ENCODE peak calls at places on chromosomes 1 and 21, in seven cellular contexts. B, S, O, D, K, P and I are unnamed samples.

GRCh38 chr21:29184047-29184446 is 53.6 kb downstream of the MAP3K7CL start:
- DNase-seq in K (no peak), O (no peak), P (no peak), D (no peak), S (no peak), B (no peak), I (no peak)

GRCh38 chr1:156090138-156090821 is 8.0 kb upstream of the MEX3A start:
- DNase-seq in P (no peak), B (no peak), O (no peak), S (no peak), K (no peak), D (no peak), I (no peak)

GRCh38 chr1:38336308-38336707 is 289.7 kb upstream of the POU3F1 start:
- DNase-seq in D (no peak), B (no peak), O (no peak), S (no peak), K (no peak), P (no peak), I (no peak)

GRCh38 chr1:117842408-117843170 is 86.8 kb downstream of the GDAP2 start:
- DNase-seq in P (no peak), D (no peak), B (peak), O (peak), S (no peak), K (no peak), I (no peak)

GRCh38 chr1:66244429-66244828 is 289.5 kb upstream of the SGIP1 start:
- DNase-seq in D (no peak), P (no peak), K (no peak), B (peak), O (no peak), S (peak), I (no peak)

GRCh38 chr1:232529747-232530146 is 100.2 kb downstream of the SIPA1L2 start:
- DNase-seq in O (no peak), S (peak), K (no peak), B (peak), D (peak), P (no peak), I (no peak)

GRCh38 chr1:88799433-88799832 is 91.9 kb downstream of the GTF2B start:
- DNase-seq in P (no peak), S (no peak), K (no peak), B (no peak), O (no peak), D (no peak), I (no peak)

GRCh38 chr21:45548711-45549491 is 6.7 kb upstream of the SLC19A1 start:
- DNase-seq in K (no peak), D (no peak), P (no peak), O (no peak), B (no peak), S (no peak), I (no peak)

GRCh38 chr1:115251856-115252255 is 86.2 kb downstream of the NGF start:
- DNase-seq in O (no peak), K (no peak), D (peak), S (peak), P (no peak), B (peak), I (no peak)

GRCh38 chr21:37082856-37083611 is 10.0 kb downstream of the TTC3 start:
- DNase-seq in K (no peak), S (no peak), B (no peak), P (no peak), O (no peak), D (no peak), I (no peak)

GRCh38 chr1:119773711-119774241 is 5.1 kb upstream of the HMGCS2 start:
- DNase-seq in D (no peak), K (no peak), P (no peak), O (no peak), S (peak), B (peak), I (no peak)

GRCh38 chr1:25647863-25648262 is 31.3 kb downstream of the MAN1C1 start:
- DNase-seq in B (no peak), O (no peak), D (no peak), K (no peak), S (no peak), P (no peak), I (no peak)

GRCh38 chr1:94408104-94408503 is 10.1 kb upstream of the ABCD3 start:
- DNase-seq in O (no peak), B (no peak), D (no peak), S (no peak), K (no peak), P (no peak), I (no peak)

GRCh38 chr1:1947493-1947892 is 28.4 kb upstream of the TMEM52 start:
- DNase-seq in S (no peak), D (no peak), P (no peak), K (peak), O (no peak), B (no peak), I (no peak)

GRCh38 chr1:224644553-224645154 is 28.5 kb downstream of the CNIH3 start:
- DNase-seq in D (peak), P (peak), O (peak), K (peak), S (peak), B (peak), I (no peak)

GRCh38 chr1:53075761-53076163 is 13.7 kb downstream of the PODN start:
- DNase-seq in K (no peak), O (no peak), P (no peak), S (no peak), B (no peak), D (no peak), I (no peak)

DNA sequence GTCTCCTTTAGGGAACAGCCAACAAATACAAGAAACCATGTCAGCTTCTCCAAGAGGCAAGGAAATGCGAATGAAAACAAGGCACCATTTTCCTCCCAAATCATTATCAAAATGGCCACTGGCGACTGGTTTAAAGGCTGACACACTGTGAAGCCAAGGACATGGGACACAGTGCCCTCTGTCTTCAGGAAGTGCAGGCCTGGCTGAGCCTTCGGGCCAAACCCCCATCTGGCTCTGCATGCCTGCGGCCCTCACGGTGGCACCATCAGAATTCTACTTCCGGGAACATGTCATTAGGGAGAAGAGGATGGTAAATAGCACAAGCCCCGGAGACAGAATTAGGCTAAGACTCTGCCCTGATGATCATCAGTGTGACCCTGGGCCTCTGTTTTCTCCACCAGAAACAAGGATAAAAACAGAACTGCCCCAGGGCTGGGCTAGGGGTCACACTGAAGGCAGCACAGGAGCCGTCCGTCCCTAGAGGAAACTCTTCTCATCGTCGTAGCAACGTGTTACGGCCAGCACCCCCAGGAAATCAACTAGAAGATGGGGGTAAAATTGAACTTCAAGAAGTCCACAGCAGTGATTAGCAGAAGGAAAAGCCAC is 103.5 kb downstream of the NPHP4 start:
- DNase-seq in O (no peak), D (no peak), S (no peak), P (no peak), B (no peak), K (no peak), I (no peak)
- TF ChIP-seq CTCF in O (no peak), D (no peak), S (no peak), P (no peak), B (no peak), K (no peak), I (no peak)

GRCh38 chr1:234839663-234840062 is 229.7 kb upstream of the IRF2BP2 start:
- DNase-seq in B (no peak), O (no peak), K (no peak), P (no peak), D (no peak), S (peak), I (no peak)
- TF ChIP-seq CTCF in B (no peak), O (no peak), K (no peak), P (no peak), D (no peak), S (no peak), I (no peak)

GRCh38 chr1:110645962-110646735 is 28.6 kb downstream of the KCNA3 start:
- DNase-seq in P (no peak), K (no peak), B (peak), O (no peak), S (peak), D (peak), I (no peak)

GRCh38 chr1:110647254-110647891 is 27.4 kb downstream of the KCNA3 start:
- DNase-seq in B (peak), P (no peak), K (no peak), S (no peak), O (no peak), D (no peak), I (no peak)

GRCh38 chr1:110648405-110648804 is 26.3 kb downstream of the KCNA3 start:
- DNase-seq in P (no peak), B (no peak), K (no peak), D (no peak), O (no peak), S (no peak), I (no peak)

GRCh38 chr1:110645172-110645571 is 29.6 kb downstream of the KCNA3 start:
- DNase-seq in K (no peak), O (no peak), P (no peak), B (no peak), S (no peak), D (no peak), I (no peak)

DNA sequence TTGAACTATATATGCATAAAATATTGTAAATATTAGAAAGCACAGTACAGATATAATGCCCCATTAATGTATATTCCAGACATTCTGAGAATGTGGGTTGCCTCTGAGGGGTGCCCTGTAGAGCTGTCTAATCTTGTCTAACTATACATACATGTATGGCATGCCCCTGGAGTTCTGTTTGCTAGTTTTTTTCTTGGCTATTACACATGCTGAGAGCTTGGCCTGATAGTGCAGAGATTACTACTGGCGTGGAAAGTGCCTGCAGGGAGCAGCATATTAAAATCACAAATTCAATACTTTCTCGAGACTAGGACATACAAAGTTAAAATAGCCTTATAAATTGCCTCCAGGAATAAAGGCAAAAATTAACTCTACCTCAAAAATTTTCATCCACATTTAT is 24.1 kb downstream of the KCNA3 start:
- DNase-seq in D (no peak), P (no peak), B (no peak), S (no peak), O (no peak), K (no peak), I (no peak)
- TF ChIP-seq CTCF in D (no peak), P (no peak), B (no peak), S (no peak), O (no peak), K (no peak), I (no peak)

DNA sequence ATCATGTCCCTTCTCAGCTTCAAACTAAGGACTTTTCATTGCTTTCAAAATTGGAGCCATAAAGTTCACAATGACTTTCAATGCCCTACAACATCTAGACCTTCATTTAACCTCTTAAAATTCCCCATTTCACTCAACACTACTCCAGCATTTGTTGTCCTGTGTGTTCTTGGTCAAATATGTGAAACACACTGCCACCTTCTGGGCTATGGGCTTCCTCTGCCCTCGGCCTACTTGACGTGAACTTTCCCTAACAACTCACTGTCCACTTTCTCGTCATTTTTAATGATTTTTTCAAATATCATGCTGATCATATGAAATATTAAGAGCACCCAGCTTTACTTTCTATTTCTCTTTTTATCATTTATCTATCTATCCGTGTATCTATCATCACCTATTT is 2018.4 kb downstream of the NCAM2 start:
- DNase-seq in S (no peak), K (no peak), O (peak), D (no peak), P (no peak), B (no peak), I (no peak)
- TF ChIP-seq CTCF in S (no peak), K (no peak), O (peak), D (no peak), P (no peak), B (no peak), I (no peak)

GRCh38 chr1:154347961-154348360 is 22.6 kb downstream of the ATP8B2 start:
- DNase-seq in K (no peak), B (no peak), P (no peak), S (no peak), D (no peak), O (no peak), I (no peak)

GRCh38 chr1:154350383-154350782 is 25.1 kb downstream of the ATP8B2 start:
- DNase-seq in S (no peak), O (no peak), P (no peak), K (peak), D (no peak), B (no peak), I (no peak)

GRCh38 chr1:154349121-154349520 is 23.8 kb downstream of the ATP8B2 start:
- DNase-seq in S (no peak), B (no peak), K (no peak), O (no peak), P (no peak), D (no peak), I (no peak)

GRCh38 chr1:154346276-154346914 is 21.1 kb downstream of the ATP8B2 start:
- DNase-seq in S (no peak), P (no peak), B (no peak), O (no peak), D (no peak), K (no peak), I (no peak)

GRCh38 chr1:154348429-154349076 is 23.2 kb downstream of the ATP8B2 start:
- DNase-seq in K (no peak), B (no peak), S (no peak), D (no peak), P (no peak), O (no peak), I (no peak)
- TF ChIP-seq CTCF in K (no peak), B (no peak), S (peak), D (no peak), P (no peak), O (no peak), I (no peak)

DNA sequence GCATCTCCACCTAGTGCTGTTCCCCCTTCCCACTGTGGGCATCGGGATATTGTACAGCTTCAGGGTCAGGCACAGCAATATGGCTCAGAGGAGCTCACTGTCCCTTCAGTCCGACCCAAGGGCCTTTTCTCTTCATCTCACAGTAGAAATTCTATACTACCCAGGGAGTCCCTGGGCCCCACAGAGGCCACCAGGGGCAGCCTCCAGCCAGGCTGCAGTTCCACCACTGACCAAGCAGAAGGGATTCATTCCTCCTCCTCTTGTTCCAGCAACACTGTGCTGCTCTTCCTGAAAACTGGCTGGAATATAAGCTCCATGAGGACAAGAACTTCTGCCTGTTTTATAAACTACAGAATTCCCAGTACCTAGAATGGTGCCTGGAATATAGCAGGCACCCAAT is 70.5 kb downstream of the CD34 start:
- DNase-seq in D (no peak), P (no peak), B (no peak), S (no peak), K (no peak), O (no peak), I (no peak)
- TF ChIP-seq CTCF in D (no peak), P (no peak), B (no peak), S (no peak), K (no peak), O (no peak), I (no peak)

GRCh38 chr1:81805537-81806431 is 5.0 kb downstream of the ADGRL2 start:
- DNase-seq in S (no peak), P (no peak), O (no peak), K (no peak), D (no peak), B (no peak), I (no peak)

GRCh38 chr1:81809808-81810207 is 9.1 kb downstream of the ADGRL2 start:
- DNase-seq in S (no peak), D (no peak), P (no peak), O (no peak), B (no peak), K (no peak), I (no peak)

GRCh38 chr1:81806432-81806770 is 5.7 kb downstream of the ADGRL2 start:
- DNase-seq in K (no peak), S (no peak), P (no peak), B (no peak), D (no peak), O (no peak), I (no peak)

GRCh38 chr1:81811757-81812371 is 11.1 kb downstream of the ADGRL2 start:
- DNase-seq in S (peak), O (no peak), B (no peak), D (no peak), P (no peak), K (no peak), I (no peak)

GRCh38 chr1:81808760-81809159 is 8.0 kb downstream of the ADGRL2 start:
- DNase-seq in P (no peak), D (no peak), K (no peak), B (no peak), O (no peak), S (no peak), I (no peak)
- TF ChIP-seq CTCF in P (no peak), D (no peak), K (no peak), B (no peak), O (no peak), S (peak), I (no peak)

GRCh38 chr1:201916649-201917249 is 28.1 kb downstream of the SHISA4 start:
- DNase-seq in P (no peak), O (no peak), B (peak), S (peak), D (peak), K (peak), I (peak)

GRCh38 chr1:201918343-201918742 is 28.0 kb downstream of the LMOD1 start:
- DNase-seq in B (no peak), S (no peak), O (no peak), D (no peak), K (no peak), P (no peak), I (no peak)

GRCh38 chr1:201914456-201915235 is 25.9 kb downstream of the SHISA4 start:
- DNase-seq in K (no peak), B (peak), O (no peak), P (no peak), D (no peak), S (no peak), I (no peak)

GRCh38 chr1:201921952-201922558 is 24.3 kb downstream of the LMOD1 start:
- DNase-seq in K (no peak), D (no peak), O (no peak), S (no peak), P (no peak), B (no peak), I (no peak)

DNA sequence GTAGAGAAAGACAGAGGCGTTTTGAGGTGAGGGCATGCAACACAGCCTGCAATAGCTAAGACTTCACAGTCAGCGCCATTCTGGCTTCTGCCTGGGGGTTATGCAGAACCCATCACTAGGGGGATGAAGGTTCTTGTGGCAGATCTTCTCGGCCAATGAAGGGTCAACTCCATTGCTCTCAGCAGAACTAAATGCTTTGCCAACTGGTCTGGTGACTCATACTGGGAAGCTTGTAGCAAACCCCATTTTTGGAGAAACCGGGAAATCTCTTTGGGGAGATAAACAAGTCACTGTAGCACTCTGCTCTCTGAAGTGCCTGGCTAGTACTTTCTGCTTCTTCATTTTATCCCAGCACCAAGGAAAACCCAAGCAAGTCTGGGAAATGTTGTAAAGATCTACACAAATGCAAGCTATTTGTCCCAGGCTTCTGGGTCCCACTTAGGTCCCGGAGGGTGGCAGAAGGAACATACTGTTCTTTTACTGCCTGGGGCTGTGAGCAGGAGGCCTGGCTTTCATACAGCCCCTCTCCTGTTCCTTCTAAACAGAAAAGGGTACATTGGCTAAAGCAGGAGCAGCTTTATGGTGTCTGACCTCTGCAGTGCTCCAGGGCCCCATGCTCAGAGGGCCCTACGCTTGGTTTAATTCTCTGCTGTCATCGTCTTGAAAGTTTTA is 28.8 kb downstream of the SHISA4 start:
- DNase-seq in P (no peak), S (peak), O (no peak), K (no peak), D (peak), B (peak), I (no peak)
- TF ChIP-seq CTCF in P (no peak), S (no peak), O (no peak), K (no peak), D (no peak), B (no peak), I (no peak)